ENCODE peak calls at places on chromosomes 5 and 9, in nine cellular contexts. U is DND-41; N is kidney epithelial cell; D is adipocyte; W is stimulated activated CD8-positive, alpha-beta memory T cell treated with anti-CD3 and anti-CD28 coated beads, Interleukin-12 subunit alpha, Interleukin-12 subunit beta, amount 100 ng/mL, for 4 hours; H is A549; K is NCI-H1105; V is AG10803; R is NCI-H2029 treated with DMSO at 0.1 percent for 48 hours. T is an unnamed sample.

GRCh38 chr5:68777145-68777544 is 316.7 kb upstream of the SLC30A5 start:
- DNase-seq in U (no peak), N (no peak), D (no peak), W (no peak), H (no peak), K (no peak), V (no peak), R (no peak), T (no peak)

GRCh38 chr5:158758666-158759065 is 341.1 kb downstream of the EBF1 start:
- DNase-seq in U (no peak), N (no peak), D (peak), W (no peak), H (peak), K (no peak), V (peak), R (no peak), T (no peak)

GRCh38 chr5:94746731-94747124 is 128.3 kb downstream of the SLF1 start:
- DNase-seq in U (no peak), N (no peak), D (no peak), W (no peak), H (no peak), K (no peak), V (no peak), R (no peak), T (no peak)

GRCh38 chr9:34343605-34344004 is 14.2 kb downstream of the NUDT2 start:
- DNase-seq in U (no peak), N (no peak), D (no peak), W (no peak), H (no peak), K (no peak), V (no peak), R (no peak), T (no peak)

GRCh38 chr9:69919461-69920061 is 98.9 kb downstream of the CFAP95 start:
- DNase-seq in U (no peak), N (no peak), D (peak), W (no peak), H (peak), K (peak), V (peak), R (peak), T (no peak)

GRCh38 chr5:96037128-96037527 is 75.5 kb upstream of the ELL2 start:
- DNase-seq in U (no peak), N (no peak), D (peak), W (no peak), H (peak), K (no peak), V (peak), R (no peak), T (no peak)

GRCh38 chr5:54063817-54064216 is 246.6 kb downstream of the ARL15 start:
- DNase-seq in U (no peak), N (peak), D (peak), W (no peak), H (no peak), K (no peak), V (peak), R (no peak), T (no peak)

GRCh38 chr5:115433918-115434317 is 110.7 kb downstream of the FEM1C start:
- DNase-seq in U (no peak), N (no peak), D (no peak), W (no peak), H (no peak), K (no peak), V (no peak), R (no peak), T (no peak)

GRCh38 chr5:50947892-50948683 is 281.7 kb downstream of the PARP8 start:
- DNase-seq in U (no peak), N (no peak), D (no peak), W (no peak), H (no peak), K (no peak), V (no peak), R (no peak), T (no peak)

GRCh38 chr5:132003982-132004381 is 7.5 kb downstream of the ACSL6 start:
- DNase-seq in U (no peak), N (no peak), D (no peak), W (no peak), H (no peak), K (no peak), V (no peak), R (no peak), T (no peak)

GRCh38 chr5:55223219-55223987 is 3.7 kb downstream of the MCIDAS start:
- DNase-seq in U (no peak), N (no peak), D (no peak), W (no peak), H (no peak), K (no peak), V (no peak), R (no peak), T (no peak)

GRCh38 chr5:33420946-33421345 is 19.8 kb upstream of the TARS1 start:
- DNase-seq in U (no peak), N (no peak), D (no peak), W (no peak), H (no peak), K (no peak), V (no peak), R (no peak), T (no peak)

T was measured in activated gamma-delta T cell.